ENCODE peak calls at places on chromosomes 4 and X, in six cellular contexts. X, F, N, Q, D and I are unnamed samples.

GRCh38 chr4:141802324-141802723 is 165.9 kb downstream of the IL15 start:
- DNase-seq in N (no peak), D (no peak), Q (no peak), X (no peak), F (no peak), I (no peak)

GRCh38 chrX:71128915-71129765 is 10.7 kb downstream of the MED12 start:
- DNase-seq in N (no peak), D (peak; percentile 71), F (peak; percentile 64), Q (peak; percentile 49), X (peak; percentile 59), I (peak; percentile 72)

GRCh38 chr4:54877006-54877405 is 219.2 kb downstream of the KIT start:
- DNase-seq in X (no peak), N (no peak), D (no peak), Q (no peak), F (no peak), I (no peak)

GRCh38 chrX:129957241-129958099 is 25.0 kb upstream of the BCORL1 start:
- DNase-seq in F (peak; percentile 60), Q (no peak), D (peak; percentile 68), N (peak; percentile 58), X (peak; percentile 72), I (no peak)

GRCh38 chr4:15027921-15028435 is 25.7 kb downstream of the CPEB2 start:
- DNase-seq in D (no peak), F (no peak), N (no peak), Q (no peak), X (no peak), I (no peak)

GRCh38 chrX:107107459-107107858 is 11.2 kb downstream of the RBM41 start:
- DNase-seq in D (no peak), F (no peak), Q (no peak), X (no peak), N (no peak), I (no peak)

GRCh38 chr4:41373221-41373620 is 116.5 kb downstream of the UCHL1 start:
- DNase-seq in D (no peak), F (no peak), X (no peak), Q (no peak), N (no peak), I (no peak)

GRCh38 chr4:100086766-100087431 is 103.4 kb downstream of the DDIT4L start:
- DNase-seq in N (no peak), Q (no peak), D (no peak), X (no peak), F (no peak), I (no peak)

GRCh38 chr4:136861081-136861480 is 671.2 kb downstream of the PCDH18 start:
- DNase-seq in Q (no peak), X (no peak), N (no peak), D (no peak), F (no peak), I (no peak)

GRCh38 chrX:109782994-109783711 is 50.1 kb upstream of the ACSL4 start:
- DNase-seq in D (no peak), N (no peak), X (no peak), F (no peak), Q (no peak), I (no peak)

GRCh38 chr4:119851649-119852048 is 215.0 kb downstream of the MAD2L1 start:
- DNase-seq in D (no peak), F (no peak), Q (no peak), N (no peak), X (no peak), I (no peak)

GRCh38 chr4:77202491-77202890 is 45.5 kb downstream of the CCNG2 start:
- DNase-seq in D (no peak), F (no peak), Q (no peak), N (no peak), X (no peak), I (no peak)

GRCh38 chr4:182826391-182826790 is 90.8 kb downstream of the DCTD start:
- DNase-seq in N (no peak), D (peak; percentile 23), Q (no peak), X (no peak), F (no peak), I (no peak)

GRCh38 chr4:53601251-53601764 is 10.0 kb upstream of the LNX1 start:
- DNase-seq in N (no peak), D (peak; percentile 14), Q (no peak), F (peak; percentile 43), X (peak; percentile 27), I (no peak)

GRCh38 chrX:115949900-115950822 is 220.4 kb upstream of the AGTR2 start:
- DNase-seq in D (no peak), N (peak; percentile 24), Q (no peak), X (no peak), F (no peak), I (no peak)

GRCh38 chr4:153538408-153539057 is 72.4 kb downstream of the TMEM131L start:
- DNase-seq in F (no peak), X (no peak), Q (no peak), N (no peak), D (peak; percentile 18), I (no peak)

GRCh38 chrX:97089116-97089515 is 205.4 kb downstream of the RPA4 start:
- DNase-seq in D (no peak), Q (no peak), X (no peak), F (no peak), N (no peak), I (no peak)

GRCh38 chr4:77433102-77433733 is 172.4 kb upstream of the CXCL13 start:
- DNase-seq in F (peak; percentile 75), Q (no peak), X (no peak), D (peak; percentile 13), N (peak; percentile 19), I (no peak)

GRCh38 chr4:13289391-13289790 is 194.7 kb downstream of the RAB28 start:
- DNase-seq in Q (no peak), X (no peak), N (no peak), D (no peak), F (no peak), I (no peak)